ENCODE peak calls at places on chromosome 12, in four cellular contexts. Q is H9, Z is left ventricle myocardium inferior, E is suprapubic skin. T is an unnamed sample.

GRCh38 chr12:3350432-3350831 is 140.6 kb upstream of the PRMT8 start:
- DNase-seq in Q (no peak), Z (no peak), E (no peak), T (no peak)

GRCh38 chr12:109744991-109745942 is 31.6 kb downstream of the FAM222A start:
- DNase-seq in Q (no peak), Z (peak; percentile 0), E (peak; percentile 20), T (peak; percentile 11)

GRCh38 chr12:83865431-83865830 is 1047.2 kb downstream of the SLC6A15 start:
- DNase-seq in Q (no peak), Z (no peak), E (no peak), T (no peak)

GRCh38 chr12:26627335-26627734 is 205.7 kb downstream of the ITPR2 start:
- DNase-seq in Q (no peak), Z (no peak), E (no peak), T (no peak)

GRCh38 chr12:79020106-79020505 is 155.5 kb downstream of the SYT1 start:
- DNase-seq in Q (no peak), Z (no peak), E (no peak), T (no peak)

GRCh38 chr12:46383654-46384450 is 11.3 kb upstream of the SLC38A2 start:
- DNase-seq in Q (no peak), Z (peak; percentile 95), E (peak; percentile 97), T (peak; percentile 94)

GRCh38 chr12:87376722-87377121 is 652.5 kb downstream of the C12orf50 start:
- DNase-seq in Q (no peak), Z (no peak), E (no peak), T (no peak)

GRCh38 chr12:58310828-58311273 is 369.5 kb downstream of the ATP23 start:
- DNase-seq in Q (no peak), Z (no peak), E (no peak), T (no peak)

GRCh38 chr12:91877461-91878230 is 268.0 kb downstream of the BTG1 start:
- DNase-seq in Q (no peak), Z (no peak), E (no peak), T (no peak)

GRCh38 chr12:130101370-130101769 is 60.9 kb upstream of the FZD10 start:
- DNase-seq in Q (peak; percentile 33), Z (no peak), E (no peak), T (no peak)
- H3K9me3 ChIP-seq in Q (no peaks in the 10 kb centered on the region), Z (no peaks in the 10 kb centered on the region), E (no peaks in the 10 kb centered on the region), T (no peaks in the 10 kb centered on the region)

DNA sequence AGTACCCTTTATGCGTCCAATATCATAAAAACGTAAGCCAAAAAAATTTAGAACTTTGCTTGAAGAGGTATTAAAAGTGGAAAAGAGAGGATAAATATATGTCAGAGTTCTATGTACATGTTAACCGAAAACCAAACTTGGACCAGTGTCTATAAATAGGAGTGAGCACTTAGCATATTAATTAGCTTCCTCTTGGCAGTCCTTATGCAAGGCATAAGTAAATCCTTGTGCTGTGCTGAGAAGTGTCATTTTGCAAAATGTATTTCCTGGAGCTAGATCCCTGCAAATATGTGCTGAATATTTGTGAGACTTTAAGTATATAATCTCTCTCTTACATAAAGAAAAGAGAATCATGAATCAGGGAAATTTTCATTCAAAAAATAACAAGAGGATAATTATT is 325.9 kb downstream of the PDZRN4 start:
- DNase-seq in Q (no peak), Z (no peak), E (no peak), T (no peak)
- H3K27me3 ChIP-seq in Q (no peaks in the 10 kb centered on the region), Z (no peaks in the 10 kb centered on the region), E (no peaks in the 10 kb centered on the region), T (no peaks in the 10 kb centered on the region)

DNA sequence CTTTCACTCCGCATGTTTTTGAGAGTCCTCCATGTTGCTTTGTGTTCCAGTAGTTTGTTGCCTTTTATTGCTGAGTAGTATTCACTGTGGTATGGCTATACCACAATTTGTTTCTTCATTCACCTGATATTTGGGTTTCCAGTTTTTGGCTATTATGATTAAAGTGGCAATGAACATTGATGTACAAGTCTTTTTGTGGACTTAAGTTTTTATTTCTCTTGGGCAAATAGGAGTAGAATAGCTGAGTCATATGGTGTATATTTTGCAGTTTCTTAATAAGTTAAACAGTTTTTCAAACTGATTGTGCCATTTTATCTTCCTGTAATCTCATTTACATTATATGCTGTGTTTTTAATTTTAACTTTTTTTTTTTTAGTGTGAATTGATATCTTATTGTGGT is 16.2 kb downstream of the ADIPOR2 start:
- DNase-seq in Q (no peak), Z (no peak), E (no peak), T (no peak)
- H3K9me3 ChIP-seq in Q (no peaks in the 10 kb centered on the region), Z (peaks cover 4% of the 10 kb centered on the region), E (no peaks in the 10 kb centered on the region), T (no peaks in the 10 kb centered on the region)

GRCh38 chr12:54008260-54008552 is 579 bp upstream of the HOXC8 start:
- DNase-seq in Q (no peak), Z (no peak), E (no peak), T (no peak)
- H3K27me3 ChIP-seq in Q (peaks cover 94% of the 10 kb centered on the region), Z (peaks cover 98% of the 10 kb centered on the region), E (peaks cover 17% of the 10 kb centered on the region), T (peaks cover 92% of the 10 kb centered on the region)

GRCh38 chr12:94956936-94957464 is 46.5 kb downstream of the NDUFA12 start:
- DNase-seq in Q (no peak), Z (no peak), E (no peak), T (no peak)
- H3K9me3 ChIP-seq in Q (no peaks in the 10 kb centered on the region), Z (no peaks in the 10 kb centered on the region), E (no peaks in the 10 kb centered on the region), T (no peaks in the 10 kb centered on the region)

GRCh38 chr12:12918781-12919180 is 27.4 kb downstream of the GPRC5A start:
- DNase-seq in Q (no peak), Z (no peak), E (no peak), T (no peak)

GRCh38 chr12:12919666-12920435 is 28.5 kb downstream of the GPRC5A start:
- DNase-seq in Q (no peak), Z (no peak), E (peak; percentile 18), T (no peak)

GRCh38 chr12:12915654-12916053 is 24.3 kb downstream of the GPRC5A start:
- DNase-seq in Q (peak; percentile 84), Z (no peak), E (no peak), T (no peak)

GRCh38 chr12:12913626-12914388 is 22.4 kb downstream of the GPRC5A start:
- DNase-seq in Q (no peak), Z (no peak), E (no peak), T (no peak)

DNA sequence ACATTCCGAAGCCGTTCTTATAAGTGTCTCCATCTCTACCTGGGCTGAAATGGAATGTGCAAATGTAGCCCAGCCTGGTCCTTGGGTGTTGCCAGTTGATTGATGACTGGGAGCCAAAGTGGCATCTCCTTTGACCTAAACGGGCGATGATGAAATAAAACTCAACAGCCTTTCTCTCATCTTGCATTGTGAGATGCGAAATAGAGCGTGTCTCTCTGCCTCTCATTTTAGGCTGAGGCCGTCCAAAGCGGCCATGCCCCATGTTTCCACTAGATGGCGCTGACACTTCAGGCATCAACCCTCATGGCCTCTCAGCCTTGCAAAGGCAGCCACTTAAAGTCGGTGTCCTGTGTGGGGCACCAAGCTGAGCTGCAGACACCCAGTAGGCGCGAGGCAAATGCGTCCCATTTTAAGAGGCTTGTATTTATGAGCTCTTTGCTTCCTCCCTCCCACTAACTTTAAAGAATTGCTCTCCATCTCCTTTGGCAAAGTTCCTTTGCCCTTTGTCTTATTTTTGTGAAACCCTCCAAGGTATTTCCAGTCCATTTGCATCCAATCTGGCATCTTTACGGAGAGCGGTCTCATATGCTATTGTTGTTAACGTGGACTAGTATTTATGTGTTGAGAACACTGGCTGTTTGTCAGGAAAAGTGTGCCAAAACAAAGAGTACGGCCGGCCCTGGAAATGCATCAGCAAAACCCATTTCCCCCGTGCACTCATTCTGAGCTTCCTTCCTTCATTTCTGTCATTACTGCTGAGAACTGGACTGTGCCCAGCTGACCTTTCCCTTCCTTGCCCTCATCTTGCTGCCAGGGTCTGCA is 25.0 kb downstream of the GPRC5A start:
- DNase-seq in Q (peak; percentile 91), Z (peak; percentile 84), E (peak; percentile 93), T (peak; percentile 83)
- H3K27me3 ChIP-seq in Q (no peaks in the 10 kb centered on the region), Z (peaks cover 21% of the 10 kb centered on the region), E (no peaks in the 10 kb centered on the region), T (no peaks in the 10 kb centered on the region)

GRCh38 chr12:38153737-38154061 is 162.9 kb upstream of the ALG10B start:
- DNase-seq in Q (no peak), Z (no peak), E (no peak), T (no peak)

GRCh38 chr12:38155526-38156496 is 160.8 kb upstream of the ALG10B start:
- DNase-seq in Q (no peak), Z (no peak), E (no peak), T (no peak)

GRCh38 chr12:38152816-38153736 is 163.5 kb upstream of the ALG10B start:
- DNase-seq in Q (no peak), Z (no peak), E (no peak), T (no peak)

GRCh38 chr12:38155020-38155395 is 161.6 kb upstream of the ALG10B start:
- DNase-seq in Q (no peak), Z (no peak), E (no peak), T (no peak)

GRCh38 chr12:38154096-38155019 is 162.2 kb upstream of the ALG10B start:
- DNase-seq in Q (no peak), Z (no peak), E (no peak), T (no peak)
- H3K9me3 ChIP-seq in Q (peaks cover 96% of the 10 kb centered on the region), Z (no peaks in the 10 kb centered on the region), E (no peaks in the 10 kb centered on the region), T (no peaks in the 10 kb centered on the region)

DNA sequence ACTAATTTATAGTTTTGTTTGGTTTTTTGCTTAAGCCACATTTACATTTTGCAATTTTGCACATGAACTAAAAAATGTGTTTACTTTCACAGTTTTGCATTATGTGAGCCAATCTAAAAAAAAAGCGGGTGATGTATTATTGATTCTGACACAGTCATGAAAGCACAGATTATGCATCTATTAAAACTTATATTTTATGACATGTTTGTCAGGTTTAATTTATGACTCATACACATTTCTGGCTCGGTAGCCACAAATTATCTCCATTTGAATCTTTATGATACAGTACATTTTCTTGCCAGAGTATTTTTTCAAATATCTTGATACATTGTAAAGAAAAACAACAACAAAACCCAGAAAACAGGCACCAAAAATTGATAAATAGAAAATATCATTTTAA is 280.4 kb upstream of the GRIP1 start:
- DNase-seq in Q (no peak), Z (no peak), E (no peak), T (no peak)
- H3K27me3 ChIP-seq in Q (no peaks in the 10 kb centered on the region), Z (no peaks in the 10 kb centered on the region), E (no peaks in the 10 kb centered on the region), T (no peaks in the 10 kb centered on the region)

T was measured in left lung.